ENCODE peak calls at places on chromosomes 5 and 9, in five cellular contexts. One of them, this sample, is unnamed.
A peak's percentile ranks its signal among the peaks of the same experiment; 100 is the strongest.

GRCh38 chr5:180173198-180173544 is 35.8 kb downstream of the RASGEF1C start:
- DNase-seq in occipital lobe: no peak
- DNase-seq in frontal cortex: no peak
- DNase-seq in GM23248: no peak
- DNase-seq in left ventricle myocardium inferior: no peak
- DNase-seq in this sample: no peak

GRCh38 chr5:145072880-145073279 is 762.3 kb downstream of the PRELID2 start:
- DNase-seq in occipital lobe: no peak
- DNase-seq in frontal cortex: no peak
- DNase-seq in GM23248: no peak
- DNase-seq in left ventricle myocardium inferior: no peak
- DNase-seq in this sample: no peak

GRCh38 chr9:69028754-69029153 is 6.8 kb upstream of the FXN start:
- DNase-seq in GM23248: no peak
- DNase-seq in occipital lobe: no peak
- DNase-seq in left ventricle myocardium inferior: no peak
- DNase-seq in frontal cortex: no peak
- DNase-seq in this sample: peak; percentile 58

GRCh38 chr9:87594218-87594617 is 96.6 kb downstream of the DAPK1 start:
- DNase-seq in frontal cortex: no peak
- DNase-seq in occipital lobe: no peak
- DNase-seq in GM23248: peak; percentile 23
- DNase-seq in left ventricle myocardium inferior: no peak
- DNase-seq in this sample: no peak

GRCh38 chr9:93127395-93127911 is 6.6 kb downstream of the NINJ1 start:
- DNase-seq in left ventricle myocardium inferior: peak; percentile 31
- DNase-seq in GM23248: no peak
- DNase-seq in frontal cortex: no peak
- DNase-seq in occipital lobe: no peak
- DNase-seq in this sample: peak; percentile 41

GRCh38 chr9:116032683-116033440 is 120.7 kb upstream of the PAPPA start:
- DNase-seq in frontal cortex: no peak
- DNase-seq in GM23248: no peak
- DNase-seq in occipital lobe: no peak
- DNase-seq in left ventricle myocardium inferior: no peak
- DNase-seq in this sample: no peak

GRCh38 chr5:133440467-133441115 is 171.8 kb downstream of the FSTL4 start:
- DNase-seq in frontal cortex: no peak
- DNase-seq in left ventricle myocardium inferior: no peak
- DNase-seq in GM23248: peak; percentile 10
- DNase-seq in occipital lobe: no peak
- DNase-seq in this sample: no peak

GRCh38 chr5:53302524-53302923 is 177.9 kb upstream of the FST start:
- DNase-seq in GM23248: peak; percentile 54
- DNase-seq in left ventricle myocardium inferior: no peak
- DNase-seq in occipital lobe: no peak
- DNase-seq in frontal cortex: no peak
- DNase-seq in this sample: no peak

GRCh38 chr5:7686794-7687193 is 164.1 kb downstream of the CFAP90 start:
- DNase-seq in occipital lobe: no peak
- DNase-seq in left ventricle myocardium inferior: no peak
- DNase-seq in GM23248: no peak
- DNase-seq in frontal cortex: no peak
- DNase-seq in this sample: no peak

GRCh38 chr5:118486647-118487046 is 501.7 kb downstream of the DTWD2 start:
- DNase-seq in left ventricle myocardium inferior: no peak
- DNase-seq in occipital lobe: no peak
- DNase-seq in frontal cortex: no peak
- DNase-seq in GM23248: no peak
- DNase-seq in this sample: no peak

GRCh38 chr5:24909210-24909609 is 264.4 kb upstream of the CDH10 start:
- DNase-seq in GM23248: no peak
- DNase-seq in left ventricle myocardium inferior: no peak
- DNase-seq in frontal cortex: no peak
- DNase-seq in occipital lobe: no peak
- DNase-seq in this sample: no peak

GRCh38 chr9:127525426-127526188 is 74.3 kb downstream of the LRSAM1 start:
- DNase-seq in occipital lobe: no peak
- DNase-seq in frontal cortex: no peak
- DNase-seq in left ventricle myocardium inferior: no peak
- DNase-seq in GM23248: peak; percentile 69
- DNase-seq in this sample: peak; percentile 51